ENCODE peak calls at places on chromosomes 4 and X, in eight cellular contexts. U, I, Q, R, G, D, N and S are unnamed samples.
A peak's percentile ranks its signal among the peaks of the same experiment; 100 is the strongest.

GRCh38 chr4:151744614-151745013 is 16.2 kb downstream of the GATB start:
- DNase-seq in U (no peak), I (no peak), Q (no peak), R (no peak), G (no peak), D (no peak), N (peak; percentile 96), S (peak; percentile 72)

GRCh38 chrX:24306430-24306829 is 7.4 kb downstream of the SUPT20HL2 start:
- DNase-seq in U (no peak), I (no peak), Q (no peak), R (no peak), G (no peak), D (no peak), N (no peak), S (peak; percentile 11)

GRCh38 chrX:22818061-22818460 is 181.7 kb upstream of the DDX53 start:
- DNase-seq in U (no peak), I (no peak), Q (no peak), R (no peak), G (no peak), D (no peak), N (peak; percentile 35), S (no peak)

GRCh38 chr4:67292045-67292444 is 253.3 kb downstream of the CENPC start:
- DNase-seq in U (no peak), I (no peak), Q (no peak), R (no peak), G (no peak), D (no peak), N (no peak), S (no peak)

GRCh38 chr4:78058591-78059523 is 1.7 kb downstream of the FRAS1 start:
- DNase-seq in U (peak; percentile 49), I (peak; percentile 20), Q (peak; percentile 77), R (peak; percentile 31), G (peak; percentile 59), D (peak; percentile 28), N (peak; percentile 45), S (peak; percentile 60)

GRCh38 chr4:134327274-134328122 is 125.9 kb upstream of the PABPC4L start:
- DNase-seq in U (no peak), I (no peak), Q (no peak), R (peak; percentile 26), G (no peak), D (no peak), N (no peak), S (no peak)

GRCh38 chrX:116873678-116874077 is 410.9 kb upstream of the CT83 start:
- DNase-seq in U (no peak), I (no peak), Q (no peak), R (no peak), G (no peak), D (no peak), N (peak; percentile 12), S (no peak)

GRCh38 chr4:76654084-76654483 is 219.1 kb downstream of the SHROOM3 start:
- DNase-seq in U (no peak), I (no peak), Q (no peak), R (no peak), G (no peak), D (no peak), N (no peak), S (no peak)

GRCh38 chr4:38601916-38602291 is 62.1 kb upstream of the KLF3 start:
- DNase-seq in U (no peak), I (no peak), Q (no peak), R (no peak), G (no peak), D (no peak), N (no peak), S (no peak)

GRCh38 chr4:149164282-149164681 is 651.4 kb downstream of the IQCM start:
- DNase-seq in U (no peak), I (no peak), Q (no peak), R (no peak), G (no peak), D (no peak), N (peak; percentile 98), S (peak; percentile 4)

GRCh38 chr4:128811571-128812359 is 2.3 kb downstream of the JADE1 start:
- DNase-seq in U (peak; percentile 93), I (peak; percentile 86), Q (peak; percentile 97), R (peak; percentile 92), G (peak; percentile 94), D (peak; percentile 89), N (peak; percentile 94), S (peak; percentile 95)

GRCh38 chr4:1082215-1083182 is 30.9 kb downstream of the RNF212 start:
- DNase-seq in U (peak; percentile 97), I (no peak), Q (peak; percentile 75), R (no peak), G (peak; percentile 85), D (peak; percentile 24), N (peak; percentile 73), S (peak; percentile 82)

DNA sequence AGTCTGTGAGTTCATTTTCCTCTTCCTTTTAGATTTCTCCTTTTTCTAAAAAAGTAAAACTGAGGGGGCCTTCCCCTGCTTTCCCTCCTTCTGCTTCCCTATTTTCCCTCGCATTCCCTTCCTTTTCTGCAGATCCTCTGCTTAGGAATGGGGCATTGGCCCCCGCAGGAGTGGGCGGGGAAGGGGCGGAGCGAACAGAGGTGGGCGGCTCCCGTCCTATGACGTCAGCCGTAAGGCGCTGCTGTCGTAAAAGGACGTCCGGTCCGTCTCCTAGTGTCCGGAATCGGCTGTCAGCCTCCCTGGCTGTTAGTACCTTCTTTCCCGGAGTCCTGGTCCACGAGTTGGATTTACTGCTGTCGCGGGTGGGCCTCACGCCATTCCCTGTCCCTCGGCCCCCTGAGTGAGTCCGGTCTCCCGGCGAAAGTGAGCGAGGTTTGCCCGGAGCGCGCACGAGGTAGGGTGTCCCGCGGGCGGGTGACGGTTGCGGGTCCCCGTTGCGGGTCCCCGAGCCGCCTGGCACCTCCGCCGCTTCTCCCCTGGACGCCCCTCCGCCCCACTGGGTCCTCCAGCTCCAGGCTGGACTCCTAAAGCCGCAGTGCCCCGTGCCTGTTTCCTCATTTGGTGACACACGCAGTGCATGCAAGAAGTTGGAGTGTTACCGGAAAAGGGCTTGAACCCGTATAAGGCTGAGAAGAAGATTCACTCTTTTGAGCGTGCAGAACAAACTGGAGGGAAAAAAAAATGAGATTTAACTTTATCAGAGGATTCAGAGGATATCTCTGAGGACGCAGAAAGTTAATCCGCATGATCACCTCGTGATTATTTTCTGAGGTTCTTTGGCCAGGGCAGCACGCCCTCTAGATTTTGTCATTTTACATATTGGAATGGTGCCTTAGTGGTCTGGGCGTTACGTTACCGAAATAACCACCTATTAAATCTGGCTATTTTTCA is at the start of gene ZNF330:
- DNase-seq in U (peak; percentile 90), I (peak; percentile 97), Q (peak; percentile 95), R (peak; percentile 95), G (peak; percentile 96), D (peak; percentile 94), N (peak; percentile 89), S (peak; percentile 95)
- H3K27ac ChIP-seq in U (peak within 1 kb of the TSS; percentile 95), I (peak within 1 kb of the TSS; percentile 93), Q (peak within 1 kb of the TSS; percentile 98), R (peak within 1 kb of the TSS; percentile 96), G (peak within 1 kb of the TSS; percentile 88), D (peak within 1 kb of the TSS; percentile 96), N (peak within 1 kb of the TSS; percentile 97), S (peak within 1 kb of the TSS; percentile 96)

DNA sequence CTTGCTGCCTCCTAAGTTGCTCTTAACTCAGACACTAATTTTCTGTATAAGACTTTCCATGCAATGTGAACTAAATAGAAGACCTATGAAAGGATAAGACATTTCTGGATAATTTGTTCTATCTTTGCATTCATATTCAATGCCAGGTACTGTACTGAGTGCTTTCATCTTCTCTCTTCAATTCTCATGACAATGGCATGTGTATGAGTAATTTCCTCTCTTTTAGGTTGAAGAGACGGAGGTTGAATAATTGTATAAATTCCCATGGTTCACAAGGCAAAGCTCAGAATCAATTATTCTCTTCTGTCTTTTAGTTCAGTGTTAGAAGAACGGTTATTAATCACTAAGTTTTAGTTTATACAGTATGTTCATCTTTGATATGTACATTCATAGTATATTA is 29.3 kb upstream of the CFAP299 start:
- DNase-seq in U (no peak), I (no peak), Q (no peak), R (no peak), G (no peak), D (no peak), N (peak; percentile 77), S (no peak)
- H3K4me1 ChIP-seq in U (no peaks in the 10 kb centered on the region), I (no peaks in the 10 kb centered on the region), Q (peaks cover 16% of the 10 kb centered on the region), R (no peaks in the 10 kb centered on the region), G (no peaks in the 10 kb centered on the region), D (no peaks in the 10 kb centered on the region), N (peaks cover 25% of the 10 kb centered on the region), S (peaks cover 9% of the 10 kb centered on the region)

DNA sequence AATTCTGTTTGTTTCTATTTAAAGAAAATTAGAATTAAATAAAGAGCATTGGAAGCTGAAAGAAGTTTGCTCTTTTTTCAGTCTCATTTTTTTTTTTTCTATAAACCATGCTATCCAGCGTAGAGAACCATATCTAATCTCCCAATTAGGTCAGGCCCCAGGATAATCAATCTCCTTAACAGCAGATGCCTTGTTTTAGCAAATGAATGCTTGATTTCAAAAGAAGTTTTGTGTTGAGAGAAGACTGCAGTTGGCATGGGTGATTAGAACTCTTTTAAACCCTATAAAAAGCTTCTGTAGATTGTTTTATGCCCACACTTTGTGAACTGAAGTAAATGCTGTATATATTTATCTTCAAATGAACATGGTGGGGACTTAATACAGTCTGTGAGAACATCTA is 15.6 kb upstream of the MAD2L1 start:
- DNase-seq in U (no peak), I (no peak), Q (no peak), R (no peak), G (no peak), D (no peak), N (no peak), S (no peak)
- H3K4me3 ChIP-seq in U (no peak overlapping the region), I (no peak overlapping the region), Q (no peak overlapping the region), R (no peak overlapping the region), G (no peak overlapping the region), D (no peak overlapping the region), N (no peak overlapping the region), S (no peak overlapping the region)

GRCh38 chrX:154010330-154011087 is 9.2 kb downstream of the IRAK1 start:
- DNase-seq in U (peak; percentile 83), I (no peak), Q (no peak), R (peak; percentile 58), G (peak; percentile 64), D (no peak), N (no peak), S (no peak)

GRCh38 chrX:154011376-154012335 is 8.0 kb downstream of the IRAK1 start:
- DNase-seq in U (no peak), I (no peak), Q (no peak), R (no peak), G (no peak), D (no peak), N (no peak), S (no peak)

GRCh38 chrX:154013614-154014360 is 5.9 kb downstream of the IRAK1 start:
- DNase-seq in U (no peak), I (peak; percentile 46), Q (no peak), R (no peak), G (no peak), D (no peak), N (no peak), S (peak; percentile 36)

GRCh38 chrX:154013001-154013421 is 6.7 kb downstream of the IRAK1 start:
- DNase-seq in U (no peak), I (no peak), Q (no peak), R (no peak), G (no peak), D (no peak), N (no peak), S (no peak)

DNA sequence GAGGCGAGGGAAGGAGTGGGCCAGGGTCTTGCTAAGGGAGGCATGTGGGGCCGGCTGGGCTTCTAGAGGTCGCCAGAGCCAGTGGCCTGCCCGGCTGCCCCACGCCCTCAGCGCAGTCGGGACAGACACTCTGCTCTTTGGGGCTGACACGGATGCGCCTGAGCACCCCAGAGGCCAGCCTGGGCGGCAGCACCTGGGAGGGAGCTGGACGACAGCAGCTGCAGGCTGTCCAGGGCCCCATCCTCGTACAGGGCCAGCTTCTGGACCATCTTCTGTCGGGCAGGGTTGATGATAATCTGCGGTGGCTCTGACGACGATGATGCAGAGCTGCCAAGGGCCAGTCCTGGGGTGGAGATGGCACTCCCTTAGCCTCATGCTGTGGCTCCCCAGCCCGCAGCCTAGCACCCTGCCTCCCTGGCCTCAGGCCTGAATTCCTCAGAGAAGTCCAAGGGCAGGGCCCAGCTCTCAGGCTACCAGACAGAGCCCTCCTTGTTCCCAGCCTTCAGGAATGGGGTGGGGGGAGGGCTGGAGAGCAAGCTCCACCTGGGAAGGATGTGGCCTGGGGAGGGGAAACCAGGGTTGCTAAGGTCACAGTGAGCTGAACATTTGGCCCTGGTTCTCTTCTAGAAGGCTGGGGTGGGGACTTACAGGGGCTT is 7.2 kb downstream of the IRAK1 start:
- DNase-seq in U (peak; percentile 58), I (no peak), Q (no peak), R (peak; percentile 78), G (no peak), D (no peak), N (peak; percentile 21), S (no peak)
- H3K27ac ChIP-seq in U (peak overlapping the region; percentile 39), I (no peak overlapping the region), Q (peak overlapping the region; percentile 16), R (peak overlapping the region; percentile 45), G (no peak overlapping the region), D (no peak overlapping the region), N (no peak overlapping the region), S (no peak overlapping the region)